ENCODE peak calls at places on chromosomes 2 and 18, in nine cellular contexts. Q is uterus; A is heart right ventricle; U is CD8-positive, alpha-beta T cell; P is epithelial cell of proximal tubule; J is PC-9; L is fibroblast of the aortic adventitia; I is Calu3; H is prostate gland. B is an unnamed sample.
A peak's percentile ranks its signal among the peaks of the same experiment; 100 is the strongest.

GRCh38 chr18:23384778-23385736 is 68.0 kb upstream of the RIOK3 start:
- DNase-seq in H (no peak), I (no peak), U (no peak), L (no peak), Q (no peak), J (no peak), A (no peak), P (no peak), B (no peak)

GRCh38 chr2:11662882-11663281 is 7.1 kb downstream of the NTSR2 start:
- DNase-seq in L (no peak), P (no peak), A (no peak), J (no peak), U (no peak), I (no peak), Q (no peak), H (no peak), B (no peak)

GRCh38 chr2:173355866-173356508 is 1.3 kb downstream of the CDCA7 start:
- DNase-seq in H (peak; percentile 18), P (no peak), L (no peak), A (no peak), I (peak; percentile 57), Q (no peak), U (no peak), J (no peak), B (no peak)

GRCh38 chr18:36501100-36501499 is 203.6 kb downstream of the FHOD3 start:
- DNase-seq in Q (no peak), P (no peak), A (peak; percentile 36), U (no peak), I (no peak), H (no peak), L (no peak), J (no peak), B (no peak)

GRCh38 chr2:203580846-203581245 is 45.7 kb upstream of the RAPH1 start:
- DNase-seq in A (no peak), Q (no peak), U (no peak), L (no peak), J (no peak), P (no peak), I (no peak), H (no peak), B (no peak)

GRCh38 chr2:232667989-232668583 is 29.0 kb upstream of the GIGYF2 start:
- DNase-seq in H (peak; percentile 79), I (no peak), Q (no peak), A (no peak), U (no peak), J (no peak), L (no peak), P (no peak), B (no peak)

GRCh38 chr2:231222318-231223000 is 24.0 kb downstream of the ARMC9 start:
- DNase-seq in Q (no peak), H (no peak), I (no peak), P (no peak), L (peak; percentile 47), U (no peak), A (no peak), J (no peak), B (no peak)

GRCh38 chr2:193382583-193382982 is 1187.8 kb upstream of the TMEFF2 start:
- DNase-seq in A (no peak), U (no peak), H (no peak), J (no peak), P (no peak), I (no peak), Q (no peak), L (no peak), B (no peak)

GRCh38 chr2:121722479-121722878 is 14.2 kb downstream of the NIFK start:
- DNase-seq in J (peak; percentile 70), Q (no peak), U (no peak), L (peak; percentile 62), I (no peak), H (no peak), P (peak; percentile 85), A (no peak), B (no peak)

GRCh38 chr2:12714391-12715221 is 2.1 kb upstream of the TRIB2 start:
- DNase-seq in Q (no peak), U (no peak), J (peak; percentile 87), L (peak; percentile 61), A (no peak), P (peak; percentile 49), H (no peak), I (peak; percentile 19), B (no peak)

GRCh38 chr18:26868968-26869586 is 3.6 kb upstream of the AQP4 start:
- DNase-seq in L (no peak), P (no peak), H (no peak), A (no peak), J (no peak), I (no peak), Q (no peak), U (no peak), B (no peak)

GRCh38 chr2:101480764-101481163 is 5.9 kb upstream of the RFX8 start:
- DNase-seq in I (no peak), U (no peak), J (no peak), Q (no peak), A (no peak), L (no peak), P (no peak), H (no peak), B (no peak)

GRCh38 chr2:200223385-200223784 is 83.1 kb upstream of the SPATS2L start:
- DNase-seq in J (no peak), A (no peak), P (peak; percentile 41), H (no peak), I (no peak), U (no peak), Q (no peak), L (peak; percentile 51), B (no peak)

GRCh38 chr18:59129964-59130703 is 9.6 kb upstream of the SEC11C start:
- DNase-seq in P (no peak), J (no peak), A (no peak), Q (no peak), I (no peak), U (no peak), H (no peak), L (no peak), B (no peak)

GRCh38 chr2:233025706-233026105 is 6.8 kb upstream of the NEU2 start:
- DNase-seq in I (no peak), Q (no peak), A (no peak), J (peak; percentile 45), L (peak; percentile 51), P (no peak), U (no peak), H (no peak), B (no peak)

GRCh38 chr2:161946489-161947107 is 127.4 kb downstream of the DPP4 start:
- DNase-seq in L (peak; percentile 56), Q (no peak), J (no peak), U (no peak), A (no peak), I (peak; percentile 34), H (no peak), P (no peak), B (no peak)

GRCh38 chr2:18378020-18378653 is 182.3 kb downstream of the RDH14 start:
- DNase-seq in P (no peak), Q (no peak), A (no peak), H (peak; percentile 23), L (peak; percentile 67), J (peak; percentile 47), I (peak; percentile 48), U (peak; percentile 18), B (peak; percentile 24)

GRCh38 chr2:230849633-230850357 is 14.9 kb upstream of the ITM2C start:
- DNase-seq in U (peak; percentile 78), H (no peak), J (no peak), P (no peak), A (no peak), Q (no peak), L (peak; percentile 23), I (peak; percentile 53), B (no peak)

DNA sequence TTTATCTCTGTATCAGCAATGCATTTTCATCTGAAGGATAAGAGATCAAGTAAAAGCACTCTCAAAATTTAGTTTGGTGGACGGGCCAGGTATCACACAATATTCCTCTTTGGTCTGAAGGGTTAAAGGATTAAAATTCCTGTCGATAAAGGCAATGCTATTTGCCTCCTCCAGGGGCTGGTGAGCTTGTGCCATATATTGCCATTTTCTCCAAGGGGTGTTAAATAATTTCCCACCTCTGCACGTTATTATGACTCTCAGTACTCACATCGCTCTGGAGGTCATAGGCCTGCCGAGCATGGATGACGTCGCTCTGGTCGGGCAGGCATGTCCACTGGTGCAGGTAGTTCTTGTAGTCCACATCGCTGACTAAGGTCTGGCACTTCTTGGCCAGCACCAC is 94.2 kb downstream of the NEB start:
- DNase-seq in L (no peak), H (no peak), J (no peak), A (no peak), P (no peak), Q (no peak), U (no peak), I (no peak), B (no peak)
- TF ChIP-seq CTCF in L (no peak), H (no peak), J (no peak), A (no peak), P (peak; percentile 16), Q (no peak), U (no peak), I (no peak), B (no peak)

DNA sequence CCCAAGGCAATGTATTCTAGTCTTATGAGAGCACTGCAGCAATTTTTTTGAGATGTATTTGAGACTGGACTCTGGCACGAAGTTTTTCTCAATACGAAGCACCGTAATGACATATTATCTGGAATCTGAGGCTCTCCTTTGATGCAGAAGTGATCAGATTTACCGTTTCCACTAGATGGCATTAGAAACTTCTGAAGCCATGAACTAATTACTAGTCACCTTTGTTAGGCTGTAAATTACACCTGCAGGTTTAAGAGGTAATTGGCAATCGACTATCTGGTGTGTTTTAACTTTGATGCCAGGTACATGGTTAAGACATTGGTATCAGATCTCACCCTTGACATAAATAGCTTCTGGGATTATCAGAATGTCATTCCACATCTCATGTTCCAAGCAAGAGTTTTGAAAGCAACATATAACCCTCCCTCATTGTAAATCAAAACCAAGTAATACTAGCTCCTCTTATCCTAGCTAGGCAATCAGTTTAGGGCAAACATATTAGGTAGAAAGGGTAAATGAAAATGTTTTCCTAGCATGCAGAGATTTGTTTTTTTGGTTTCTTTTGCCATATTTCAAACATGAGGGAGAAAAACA is 254.6 kb upstream of the SPRED2 start:
- DNase-seq in P (no peak), U (no peak), I (no peak), A (no peak), Q (no peak), L (no peak), H (no peak), J (no peak), B (no peak)
- TF ChIP-seq CTCF in P (peak; percentile 51), U (no peak), I (no peak), A (no peak), Q (no peak), L (no peak), H (no peak), J (no peak), B (peak; percentile 12)

GRCh38 chr2:54083440-54083839 is 32.0 kb upstream of the ACYP2 start:
- DNase-seq in U (no peak), L (no peak), A (no peak), Q (no peak), H (no peak), J (no peak), I (no peak), P (no peak), B (no peak)
- TF ChIP-seq CTCF in U (no peak), L (no peak), A (no peak), Q (no peak), H (no peak), J (no peak), I (no peak), P (no peak), B (no peak)

DNA sequence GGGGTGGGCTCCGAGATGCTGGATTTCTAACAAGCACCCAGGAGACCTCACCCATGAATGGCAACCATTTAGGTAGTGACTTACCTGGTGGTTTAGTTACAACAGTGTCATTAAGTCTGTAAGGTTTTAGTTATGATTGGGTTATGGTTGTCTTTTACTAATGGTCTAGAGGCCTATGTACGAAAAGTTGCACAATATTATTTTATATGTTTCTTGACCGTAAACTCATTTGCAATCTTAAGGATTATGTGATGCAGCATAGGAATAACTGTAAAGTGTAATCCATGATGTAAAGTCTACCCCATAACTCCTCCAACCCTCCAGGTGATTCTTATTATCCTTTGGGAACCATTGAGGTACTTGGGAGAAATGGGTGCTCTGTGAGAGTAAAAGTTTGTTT is 155.4 kb upstream of the ZEB2 start:
- DNase-seq in I (no peak), Q (no peak), U (no peak), L (no peak), H (no peak), J (no peak), A (no peak), P (no peak), B (no peak)
- TF ChIP-seq CTCF in I (no peak), Q (no peak), U (no peak), L (no peak), H (no peak), J (no peak), A (no peak), P (no peak), B (no peak)